ENCODE peak calls at places on chromosomes 4 and X, in five cellular contexts. M, I, T, K and Y are unnamed samples.

GRCh38 chr4:101956068-101956805 is 165.7 kb downstream of the BANK1 start:
- DNase-seq in M (no peak), T (no peak), I (no peak), K (no peak), Y (no peak)

GRCh38 chr4:25590171-25590570 is 65.5 kb upstream of the SLC34A2 start:
- DNase-seq in T (no peak), K (no peak), M (no peak), I (no peak), Y (no peak)

GRCh38 chr4:185471235-185472062 is at the start of gene CCDC110:
- DNase-seq in M (peak), I (peak), K (peak), T (peak), Y (peak)

GRCh38 chr4:28481565-28481964 is 1620.9 kb downstream of the STIM2 start:
- DNase-seq in I (no peak), K (no peak), M (peak), T (no peak), Y (peak)

GRCh38 chrX:119516157-119516702 is 48.0 kb downstream of the SLC25A5 start:
- DNase-seq in M (no peak), K (no peak), I (peak), T (no peak), Y (peak)

GRCh38 chrX:151700581-151700980 is 5.3 kb downstream of the PRRG3 start:
- DNase-seq in I (no peak), T (no peak), M (no peak), K (no peak), Y (no peak)

GRCh38 chr4:127006509-127006908 is 626.2 kb upstream of the INTU start:
- DNase-seq in T (no peak), K (no peak), I (no peak), M (no peak), Y (no peak)

GRCh38 chr4:78308517-78308916 is 243.1 kb upstream of the ANXA3 start:
- DNase-seq in T (no peak), K (no peak), I (no peak), M (no peak), Y (no peak)

GRCh38 chr4:75817901-75818300 is 84.4 kb downstream of the PPEF2 start:
- DNase-seq in T (no peak), K (no peak), I (no peak), M (no peak), Y (no peak)

GRCh38 chrX:1351981-1352714 is 15.6 kb downstream of the IL3RA start:
- DNase-seq in K (no peak), T (no peak), I (no peak), M (no peak), Y (no peak)

GRCh38 chr4:140996757-140997156 is 136.5 kb downstream of the RNF150 start:
- DNase-seq in T (no peak), I (no peak), M (no peak), K (no peak), Y (no peak)

GRCh38 chrX:44055638-44056037 is 82.4 kb upstream of the NDP start:
- DNase-seq in K (no peak), I (no peak), T (no peak), M (no peak), Y (no peak)

GRCh38 chrX:42752730-42753129 is 25.2 kb downstream of the PPP1R2C start:
- DNase-seq in K (no peak), I (no peak), T (no peak), M (no peak), Y (no peak)

GRCh38 chr4:83561381-83561780 is 25.5 kb downstream of the GPAT3 start:
- DNase-seq in I (peak), K (no peak), T (no peak), M (no peak), Y (peak)

GRCh38 chr4:825969-826330 is at the start of gene CPLX1:
- DNase-seq in K (no peak), M (peak), I (peak), T (no peak), Y (peak)

GRCh38 chrX:13051529-13052172 is 7.2 kb upstream of the FAM9C start:
- DNase-seq in K (no peak), I (no peak), T (peak), M (no peak), Y (no peak)

GRCh38 chr4:53702334-53703266 is 111.3 kb upstream of the LNX1 start:
- DNase-seq in K (no peak), T (no peak), M (peak), I (peak), Y (peak)

GRCh38 chr4:61149278-61149677 is 50.8 kb upstream of the ADGRL3 start:
- DNase-seq in M (no peak), K (no peak), T (no peak), I (peak), Y (no peak)

GRCh38 chrX:120274145-120274544 is 23.5 kb downstream of the ZBTB33 start:
- DNase-seq in M (no peak), T (no peak), I (no peak), K (no peak), Y (no peak)

GRCh38 chrX:1502241-1502640 is 34.7 kb downstream of the P2RY8 start:
- DNase-seq in I (no peak), M (no peak), K (no peak), T (no peak), Y (peak)